ENCODE peak calls at places on chromosomes 12 and 14, in seven cellular contexts. V is stomach, F is omental fat pad, K is colonic mucosa, Z is type B pancreatic cell, P is endothelial cell, X is transverse colon. U is an unnamed sample.

GRCh38 chr14:34179723-34180122 is 228.8 kb upstream of the EGLN3 start:
- DNase-seq in V (peak), F (no peak), K (no peak), Z (no peak), P (no peak), X (no peak), U (no peak)

GRCh38 chr14:71675126-71675901 is 256.9 kb upstream of the RGS6 start:
- DNase-seq in V (no peak), F (no peak), K (no peak), Z (no peak), P (no peak), X (no peak), U (no peak)

GRCh38 chr12:25959069-25959961 is 833 bp downstream of the RASSF8 start:
- DNase-seq in V (peak), F (peak), K (peak), Z (no peak), P (peak), X (peak), U (peak)

GRCh38 chr12:15644700-15645099 is 144.5 kb downstream of the EPS8 start:
- DNase-seq in V (no peak), F (no peak), K (no peak), Z (no peak), P (no peak), X (no peak), U (peak)

GRCh38 chr12:117724545-117724944 is 244.2 kb downstream of the KSR2 start:
- DNase-seq in V (no peak), F (no peak), K (no peak), Z (no peak), P (no peak), X (no peak), U (no peak)

GRCh38 chr14:102221026-102221425 is 81.3 kb downstream of the WDR20 start:
- DNase-seq in V (no peak), F (no peak), K (no peak), Z (no peak), P (no peak), X (no peak), U (peak)

GRCh38 chr14:90503582-90503981 is 106.8 kb downstream of the CALM1 start:
- DNase-seq in V (peak), F (no peak), K (no peak), Z (no peak), P (no peak), X (peak), U (no peak)

GRCh38 chr12:132700212-132700913 is 10.3 kb upstream of the PGAM5 start:
- DNase-seq in V (no peak), F (no peak), K (no peak), Z (no peak), P (no peak), X (no peak), U (peak)

GRCh38 chr14:93582516-93582915 is 151.8 kb downstream of the UNC79 start:
- DNase-seq in V (no peak), F (no peak), K (no peak), Z (no peak), P (no peak), X (no peak), U (no peak)

GRCh38 chr14:63840981-63841380 is 11.8 kb upstream of the SYNE2 start:
- DNase-seq in V (peak), F (no peak), K (peak), Z (no peak), P (no peak), X (peak), U (no peak)
- TF ChIP-seq CTCF in V (no peak), F (no peak), K (peak), Z (no peak), P (no peak), X (no peak), U (peak)

GRCh38 chr12:108498136-108498535 is 16.9 kb upstream of the FICD start:
- DNase-seq in V (no peak), F (no peak), K (no peak), Z (no peak), P (no peak), X (no peak), U (no peak)

GRCh38 chr12:108495823-108496579 is 19.1 kb upstream of the FICD start:
- DNase-seq in V (no peak), F (no peak), K (no peak), Z (no peak), P (no peak), X (no peak), U (no peak)

GRCh38 chr12:108491256-108491655 is 23.8 kb upstream of the FICD start:
- DNase-seq in V (no peak), F (no peak), K (no peak), Z (no peak), P (no peak), X (no peak), U (no peak)

GRCh38 chr12:108495054-108495453 is 20.0 kb upstream of the FICD start:
- DNase-seq in V (no peak), F (no peak), K (no peak), Z (no peak), P (peak), X (no peak), U (peak)
- TF ChIP-seq CTCF in V (no peak), F (no peak), K (peak), Z (peak), P (peak), X (peak), U (peak)

DNA sequence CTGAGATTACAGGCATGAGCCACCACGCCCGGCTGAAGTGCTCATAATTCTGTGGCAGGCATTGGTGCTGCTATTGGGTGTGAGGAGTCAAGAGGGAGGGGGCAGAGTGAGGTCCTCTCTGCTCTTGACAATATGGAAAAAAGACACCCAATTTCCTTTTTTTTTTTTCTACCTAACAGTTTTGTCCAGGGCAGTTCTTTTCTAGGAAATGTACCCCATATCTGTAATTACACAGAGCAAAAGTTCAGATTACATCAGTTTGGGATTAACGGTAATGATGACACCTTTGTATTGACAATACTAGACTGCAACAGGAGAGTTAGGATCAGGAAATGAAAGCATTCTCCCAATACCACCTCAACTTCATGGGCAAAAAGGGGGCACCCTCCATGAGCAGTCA is 36.3 kb downstream of the IGF1 start:
- DNase-seq in V (no peak), F (no peak), K (no peak), Z (no peak), P (no peak), X (no peak), U (no peak)
- TF ChIP-seq CTCF in V (no peak), F (no peak), K (no peak), Z (no peak), P (no peak), X (no peak), U (no peak)

GRCh38 chr14:76497550-76498484 is 121.9 kb downstream of the ESRRB start:
- DNase-seq in V (no peak), F (no peak), K (no peak), Z (no peak), P (no peak), X (no peak), U (no peak)
- TF ChIP-seq CTCF in V (no peak), F (no peak), K (no peak), Z (peak), P (no peak), X (no peak), U (no peak)

DNA sequence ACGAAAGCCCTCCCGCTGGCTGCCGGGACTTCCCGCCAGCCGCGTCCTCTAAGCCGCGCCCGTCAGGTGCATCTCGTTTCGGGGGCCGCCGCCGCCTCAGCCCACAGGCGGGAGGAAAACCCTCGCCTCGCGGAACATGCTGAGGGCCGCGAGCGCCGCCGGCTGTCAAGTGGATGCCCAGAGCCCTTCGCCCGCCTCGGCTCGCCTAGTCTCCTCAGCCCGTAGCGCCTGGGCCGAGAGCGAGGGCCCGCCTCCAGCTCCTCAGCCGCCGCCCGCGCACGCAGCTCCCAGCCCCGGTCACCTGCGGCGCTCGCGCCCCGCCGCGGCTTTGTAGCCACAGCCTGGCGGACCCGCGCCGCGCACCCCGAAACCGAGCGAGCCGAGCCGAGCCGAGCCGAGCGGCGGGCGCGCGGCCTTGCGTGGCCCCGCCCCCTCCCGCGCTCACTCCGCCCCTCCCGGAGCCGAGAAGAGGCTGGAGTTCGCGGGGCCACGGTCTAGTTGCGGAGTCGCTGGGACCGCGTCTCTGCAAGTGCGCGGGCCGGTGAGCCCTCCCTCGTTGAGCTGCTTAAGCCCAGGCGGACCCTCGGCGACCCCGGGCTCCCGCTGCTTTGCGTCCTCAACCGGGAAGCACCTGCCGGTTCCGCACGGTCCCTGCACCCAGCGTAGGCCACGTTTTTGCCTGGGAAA is at the start of gene EML5:
- DNase-seq in V (peak), F (peak), K (peak), Z (peak), P (peak), X (peak), U (peak)
- TF ChIP-seq CTCF in V (peak), F (no peak), K (peak), Z (peak), P (peak), X (peak), U (peak)

GRCh38 chr12:130765186-130765659 is 49.1 kb upstream of the RIMBP2 start:
- DNase-seq in V (no peak), F (no peak), K (no peak), Z (no peak), P (no peak), X (no peak), U (peak)

GRCh38 chr12:130764073-130764472 is 48.0 kb upstream of the RIMBP2 start:
- DNase-seq in V (no peak), F (no peak), K (no peak), Z (no peak), P (no peak), X (no peak), U (no peak)

GRCh38 chr12:130764475-130765185 is 48.5 kb upstream of the RIMBP2 start:
- DNase-seq in V (no peak), F (no peak), K (no peak), Z (no peak), P (peak), X (no peak), U (peak)

GRCh38 chr12:130762319-130762675 is 46.2 kb upstream of the RIMBP2 start:
- DNase-seq in V (no peak), F (no peak), K (no peak), Z (no peak), P (no peak), X (no peak), U (no peak)

DNA sequence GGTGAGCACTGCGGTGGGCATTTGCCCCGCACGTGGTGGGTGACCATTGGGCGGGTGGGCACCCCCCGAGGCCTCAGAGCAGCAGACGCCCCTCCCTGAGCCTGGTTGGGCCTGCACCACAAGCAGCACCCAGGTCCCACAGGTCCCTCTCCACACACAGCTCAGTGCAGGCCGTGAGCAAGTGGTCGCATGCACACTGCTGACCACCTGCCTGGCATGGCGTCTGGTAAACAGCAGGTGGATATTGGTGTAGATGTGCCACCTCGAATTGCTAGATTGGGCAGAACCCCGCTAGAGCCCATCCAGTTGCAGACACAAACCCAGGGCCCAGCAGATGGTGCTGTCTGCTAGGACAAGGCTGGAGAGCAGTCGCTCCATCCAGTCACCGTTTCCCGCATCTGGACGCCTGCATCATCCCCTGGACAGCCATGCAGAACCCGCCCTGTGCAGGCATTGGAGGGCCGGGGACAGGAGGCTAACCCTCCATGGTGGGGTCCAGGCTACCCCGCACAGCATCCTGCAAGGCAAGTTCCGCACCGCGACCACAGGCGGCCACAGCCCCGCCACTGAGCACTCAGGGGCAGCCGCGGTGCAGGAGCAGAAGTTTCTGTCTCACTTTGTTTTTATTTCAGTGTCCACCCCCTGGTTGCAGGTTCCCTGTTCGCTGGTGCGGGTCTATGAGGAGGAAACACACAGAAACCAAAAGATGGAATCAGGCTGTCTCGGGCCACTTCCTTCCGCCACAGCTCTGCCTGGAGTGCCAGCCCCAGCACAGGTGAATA is 45.6 kb upstream of the RIMBP2 start:
- DNase-seq in V (no peak), F (no peak), K (peak), Z (no peak), P (peak), X (peak), U (peak)
- TF ChIP-seq CTCF in V (no peak), F (no peak), K (no peak), Z (peak), P (no peak), X (no peak), U (peak)

DNA sequence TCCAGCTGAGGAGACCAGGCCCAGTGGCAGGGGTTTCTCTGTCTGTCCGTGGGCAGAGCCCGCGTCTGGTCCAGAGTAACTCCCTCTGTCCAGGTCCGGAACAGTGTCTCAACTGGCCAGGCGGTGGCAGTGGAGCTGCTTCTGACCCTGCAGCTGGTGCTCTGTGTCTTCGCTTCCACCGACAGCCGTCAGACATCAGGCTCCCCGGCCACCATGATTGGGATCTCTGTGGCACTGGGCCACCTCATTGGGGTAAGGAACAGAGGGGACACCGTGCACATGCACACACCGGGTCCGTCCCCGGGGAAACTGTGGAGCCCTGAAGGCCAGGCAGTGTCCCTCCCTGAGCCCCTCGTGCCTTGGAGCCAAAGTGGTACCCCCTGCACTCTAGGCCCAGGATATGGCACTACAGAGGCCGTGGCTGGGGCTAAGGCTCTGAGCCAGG is 1.5 kb downstream of the AQP6 start:
- DNase-seq in V (peak), F (no peak), K (peak), Z (no peak), P (peak), X (peak), U (peak)
- TF ChIP-seq CTCF in V (peak), F (no peak), K (peak), Z (peak), P (no peak), X (peak), U (peak)

DNA sequence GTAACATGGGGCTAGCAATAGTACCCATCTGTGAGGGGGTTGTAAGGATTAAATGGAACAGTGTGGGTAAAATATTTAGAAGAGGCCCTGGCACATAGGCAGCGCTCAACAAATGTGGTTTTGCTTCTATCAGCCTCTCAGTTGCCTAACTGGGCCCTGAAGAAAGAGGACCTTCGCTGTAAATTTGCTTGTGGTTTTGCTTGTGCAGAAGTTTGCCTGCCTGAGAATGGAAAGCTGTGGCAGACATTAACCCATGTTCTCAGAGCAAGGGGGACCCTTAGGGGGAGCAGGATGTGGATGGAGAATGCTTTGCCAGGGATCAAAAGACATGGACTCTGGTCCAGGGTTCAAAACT is 160.1 kb downstream of the BRMS1L start:
- DNase-seq in V (no peak), F (no peak), K (no peak), Z (no peak), P (no peak), X (no peak), U (no peak)
- TF ChIP-seq CTCF in V (no peak), F (no peak), K (no peak), Z (no peak), P (no peak), X (no peak), U (no peak)

GRCh38 chr12:43914923-43915468 is 79.1 kb downstream of the TMEM117 start:
- DNase-seq in V (no peak), F (no peak), K (no peak), Z (no peak), P (no peak), X (no peak), U (no peak)
- TF ChIP-seq CTCF in V (no peak), F (no peak), K (no peak), Z (peak), P (no peak), X (no peak), U (no peak)

GRCh38 chr12:51913071-51914033 is 6.0 kb downstream of the ACVRL1 start:
- DNase-seq in V (no peak), F (no peak), K (no peak), Z (no peak), P (no peak), X (no peak), U (no peak)
- TF ChIP-seq CTCF in V (no peak), F (no peak), K (no peak), Z (no peak), P (no peak), X (no peak), U (no peak)

U was measured in cardiac fibroblast.